ENCODE peak calls at places on chromosomes 6 and 20, in four cellular contexts. Q is H9, S is cardiac muscle cell, G is fibroblast of pulmonary artery. E is an unnamed sample.

GRCh38 chr20:7291319-7291943 is 523.9 kb downstream of the BMP2 start:
- DNase-seq in S (no peak), G (no peak), Q (peak; percentile 31), E (no peak)

GRCh38 chr6:29547573-29547972 is 12.0 kb downstream of the UBD start:
- DNase-seq in G (no peak), Q (no peak), S (no peak), E (no peak)

GRCh38 chr20:3819413-3820047 is 817 bp upstream of the AP5S1 start:
- DNase-seq in G (no peak), Q (no peak), S (no peak), E (no peak)

GRCh38 chr6:135875446-135875845 is 23.9 kb downstream of the PDE7B start:
- DNase-seq in Q (no peak), S (no peak), G (peak; percentile 72), E (no peak)

GRCh38 chr6:9439931-9440330 is 974.9 kb downstream of the TFAP2A start:
- DNase-seq in S (no peak), G (no peak), Q (no peak), E (no peak)

GRCh38 chr20:12058201-12058600 is 140.5 kb downstream of the BTBD3 start:
- DNase-seq in Q (no peak), G (no peak), S (no peak), E (no peak)

GRCh38 chr20:45415822-45416637 is at the start of gene PIGT:
- DNase-seq in S (peak; percentile 93), Q (peak; percentile 89), G (peak; percentile 81), E (peak; percentile 78)

GRCh38 chr6:115783402-115784061 is 277.2 kb downstream of the FRK start:
- DNase-seq in G (peak; percentile 8), S (no peak), Q (no peak), E (no peak)

GRCh38 chr6:35317483-35318199 is 20.0 kb downstream of the DEF6 start:
- DNase-seq in Q (peak; percentile 45), G (no peak), S (no peak), E (no peak)

GRCh38 chr6:143677577-143677890 is 231 bp upstream of the PHACTR2 start:
- DNase-seq in Q (no peak), S (no peak), G (no peak), E (no peak)

DNA sequence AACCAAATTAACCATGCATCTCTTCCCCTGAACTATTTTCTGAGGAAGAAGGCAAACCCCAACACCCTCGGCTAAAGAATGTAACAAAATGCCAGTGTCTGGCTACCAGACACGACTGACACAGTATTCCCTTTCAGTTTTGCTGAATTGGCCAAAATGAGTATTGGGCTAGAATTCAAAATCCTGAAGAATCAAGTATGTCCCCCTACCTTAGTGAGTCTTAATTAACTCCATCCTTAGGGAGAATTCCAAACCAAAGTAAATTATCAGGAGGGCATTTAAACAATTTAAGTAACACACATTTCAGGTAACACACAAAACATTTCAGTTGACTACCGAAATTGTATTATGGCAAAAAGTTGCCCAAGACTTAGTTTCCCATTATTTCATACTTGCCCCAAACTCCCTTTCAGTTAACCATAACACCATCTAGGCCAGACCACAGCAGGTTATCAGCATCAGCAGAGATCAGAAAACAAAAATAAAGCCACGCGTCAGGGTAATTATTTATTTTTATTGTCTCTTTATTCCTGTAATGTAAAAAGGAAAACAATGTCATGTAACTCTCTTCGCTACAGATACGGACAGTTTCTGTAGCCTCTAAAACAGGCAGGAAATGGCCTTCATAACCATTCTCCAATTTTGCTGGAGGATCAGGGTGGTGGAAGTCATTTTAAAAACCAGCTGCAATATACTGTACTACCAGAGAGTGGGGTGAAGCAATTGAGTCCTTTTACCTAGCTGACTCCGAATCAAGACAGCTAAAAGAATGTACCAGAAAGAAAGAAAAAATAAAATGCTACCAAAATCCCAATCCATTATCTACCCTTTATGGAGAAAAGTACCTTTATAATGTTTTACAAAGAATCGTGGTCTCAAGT is 1.9 kb downstream of the SNX5 start:
- DNase-seq in S (peak; percentile 29), G (peak; percentile 58), Q (no peak), E (no peak)
- TF ChIP-seq CTCF in S (peak; percentile 22), G (peak; percentile 33), Q (peak; percentile 33), E (no peak)

GRCh38 chr6:127855542-127856159 is 45.2 kb downstream of the THEMIS start:
- DNase-seq in S (peak; percentile 32), Q (no peak), G (peak; percentile 65), E (peak; percentile 18)
- TF ChIP-seq CTCF in S (peak; percentile 63), Q (peak; percentile 68), G (peak; percentile 66), E (peak; percentile 49)

GRCh38 chr20:36213362-36213761 is 22.9 kb upstream of the AAR2 start:
- DNase-seq in Q (no peak), G (no peak), S (no peak), E (no peak)

GRCh38 chr20:36216314-36217025 is 19.8 kb upstream of the AAR2 start:
- DNase-seq in Q (no peak), S (no peak), G (no peak), E (no peak)

GRCh38 chr20:36217226-36217625 is 19.1 kb upstream of the AAR2 start:
- DNase-seq in S (no peak), G (no peak), Q (peak; percentile 87), E (no peak)

GRCh38 chr20:36215778-36216177 is 20.5 kb upstream of the AAR2 start:
- DNase-seq in S (no peak), G (no peak), Q (no peak), E (no peak)

GRCh38 chr20:36214684-36215256 is 21.5 kb upstream of the AAR2 start:
- DNase-seq in Q (peak; percentile 50), S (peak; percentile 28), G (peak; percentile 53), E (no peak)
- TF ChIP-seq CTCF in Q (peak; percentile 77), S (peak; percentile 71), G (peak; percentile 78), E (peak; percentile 42)

DNA sequence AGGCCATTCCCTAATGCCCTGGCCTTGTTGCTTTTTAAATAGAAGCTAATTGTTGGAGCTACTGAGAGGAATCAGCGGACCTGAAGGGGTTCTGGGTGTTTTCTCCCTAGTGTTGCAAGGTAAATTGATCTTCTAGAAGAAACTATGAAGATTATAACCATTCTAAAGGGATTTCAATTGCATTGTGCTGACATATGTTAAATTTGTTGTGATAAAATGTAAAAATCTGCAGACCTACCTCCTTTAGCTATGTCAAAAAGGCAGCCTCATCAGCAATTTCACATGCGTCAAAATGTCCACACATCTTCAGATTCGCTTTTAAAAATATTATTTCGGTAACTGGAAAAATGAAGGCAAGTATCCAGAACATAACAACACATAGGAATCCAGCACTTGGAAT is 44.4 kb downstream of the IYD start:
- DNase-seq in G (no peak), S (no peak), Q (no peak), E (no peak)
- TF ChIP-seq CTCF in G (no peak), S (no peak), Q (no peak), E (no peak)

DNA sequence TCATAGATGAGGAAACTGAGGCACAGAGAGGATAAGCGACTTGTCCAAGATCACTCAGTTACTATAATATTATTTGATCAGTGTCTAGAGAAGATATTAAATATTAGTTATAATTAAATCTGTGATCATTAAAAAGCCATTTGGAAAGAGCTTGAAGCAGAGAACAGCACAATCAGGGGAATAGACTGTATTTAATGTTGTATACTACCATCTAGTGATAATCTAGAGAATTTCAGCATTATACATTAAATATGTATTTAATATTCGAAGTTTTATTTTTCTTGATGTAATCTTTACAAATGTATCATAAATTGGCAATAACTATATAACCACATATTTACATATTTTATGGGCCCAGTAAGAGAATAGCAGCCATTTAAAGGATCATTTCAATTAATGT is 20.2 kb upstream of the MTCL3 start:
- DNase-seq in S (no peak), Q (no peak), G (peak; percentile 60), E (no peak)
- TF ChIP-seq CTCF in S (peak; percentile 24), Q (peak; percentile 46), G (peak; percentile 33), E (no peak)

GRCh38 chr6:146526192-146526591 is 17.4 kb upstream of the RAB32 start:
- DNase-seq in S (no peak), G (peak; percentile 56), Q (no peak), E (no peak)
- TF ChIP-seq CTCF in S (peak; percentile 30), G (peak; percentile 50), Q (peak; percentile 20), E (no peak)

DNA sequence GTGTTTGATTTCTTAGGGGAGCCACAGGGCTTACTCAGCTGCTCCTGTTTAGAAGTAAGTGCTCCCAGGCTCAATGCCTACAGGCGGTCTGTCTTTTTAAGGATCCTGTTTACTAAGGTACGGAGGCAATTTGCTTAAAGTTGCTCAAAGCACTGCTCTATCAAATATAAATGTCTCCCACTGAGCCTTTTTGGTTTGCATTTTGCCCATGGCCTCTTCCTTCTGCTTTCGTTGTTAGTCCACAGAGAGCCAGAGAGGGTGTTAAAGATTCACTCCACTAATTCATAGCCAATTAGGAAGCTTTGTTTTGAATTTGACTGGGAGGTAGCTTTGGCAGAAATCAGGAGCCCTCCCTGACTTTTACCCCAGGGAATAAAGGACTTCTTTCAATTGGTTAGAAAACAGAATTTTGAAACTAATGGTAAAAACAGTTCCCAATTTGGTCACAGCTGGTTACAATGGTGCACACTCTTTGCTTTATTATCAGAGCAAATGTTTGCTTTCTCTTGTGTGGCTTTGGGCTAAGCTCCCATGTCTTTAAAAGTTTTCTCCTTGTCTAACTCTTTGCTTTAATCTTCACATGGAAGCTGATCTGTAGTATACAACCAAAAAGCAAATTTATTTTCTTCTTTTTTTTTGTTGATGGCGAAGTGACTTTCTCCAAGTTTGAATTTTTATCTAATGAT is 126.2 kb downstream of the IMPG1 start:
- DNase-seq in S (no peak), Q (no peak), G (no peak), E (no peak)
- TF ChIP-seq CTCF in S (no peak), Q (no peak), G (no peak), E (no peak)

DNA sequence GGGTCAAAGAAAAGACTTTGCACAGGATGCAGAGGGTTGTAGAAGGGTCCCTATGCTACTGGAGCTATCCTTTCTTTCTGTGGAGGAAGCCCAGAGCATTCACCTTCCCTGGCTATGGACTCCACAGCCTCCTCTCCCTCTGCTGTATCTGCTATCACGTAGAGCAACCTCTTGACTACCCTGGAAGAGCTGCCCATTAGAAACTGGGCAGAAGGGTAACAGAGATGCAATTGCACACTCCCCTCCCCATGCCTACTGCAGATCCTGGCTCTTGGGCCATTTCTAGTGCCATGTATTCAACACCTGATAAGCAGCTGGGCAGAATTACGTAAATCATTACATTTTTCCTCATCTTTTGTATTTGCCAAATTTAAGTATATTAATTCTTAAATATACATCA is 3.1 kb downstream of the KLHL31 start:
- DNase-seq in S (no peak), G (no peak), Q (no peak), E (no peak)
- TF ChIP-seq CTCF in S (no peak), G (no peak), Q (no peak), E (no peak)

DNA sequence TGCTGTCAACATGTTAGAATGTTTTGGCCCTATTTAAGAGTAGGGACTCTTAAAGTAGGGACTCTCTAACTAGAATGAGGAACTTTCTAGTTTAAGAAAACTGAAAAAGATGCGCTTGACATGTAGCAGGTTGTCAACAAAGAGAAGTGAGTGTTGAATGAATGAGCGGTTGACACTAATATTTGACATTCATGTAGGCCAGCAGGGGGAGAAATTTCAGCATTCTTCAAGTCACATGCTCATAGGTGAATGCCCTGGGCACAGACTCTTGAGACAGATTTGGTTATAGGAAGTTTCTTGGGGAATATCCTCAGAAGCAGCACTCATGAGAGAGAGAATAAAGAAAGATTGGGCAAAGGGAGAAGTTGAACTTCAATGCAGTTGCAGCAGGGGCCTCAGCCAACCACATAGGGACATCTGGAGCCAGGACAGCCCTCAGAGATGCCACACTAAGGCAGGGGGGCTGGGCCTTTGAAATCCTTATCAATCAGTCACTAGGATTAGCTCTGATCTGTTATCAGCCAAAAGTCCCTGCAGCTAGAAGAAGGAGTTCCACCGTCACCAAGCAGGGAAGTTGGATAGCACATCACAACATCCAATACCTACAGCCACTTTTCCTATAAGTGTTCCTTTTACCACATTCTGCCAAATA is 145.1 kb upstream of the FKBP1C start:
- DNase-seq in Q (no peak), G (no peak), S (peak; percentile 5), E (no peak)
- TF ChIP-seq CTCF in Q (peak; percentile 55), G (no peak), S (no peak), E (no peak)

E was measured in endothelial cell.